ENCODE peak calls at places on chromosomes 5 and 9, in four cellular contexts. One of them, this sample, is unnamed.

GRCh38 chr5:83922699-83923098 is 202.0 kb upstream of the HAPLN1 start:
- DNase-seq in lower lobe of right lung: no peak
- DNase-seq in renal cortical epithelial cell: no peak
- DNase-seq in NCI-H1092 treated with DMSO at 0.1 percent for 48 hours: no peak
- DNase-seq in this sample: no peak

GRCh38 chr9:20684035-20684864 is at the start of gene FOCAD:
- DNase-seq in lower lobe of right lung: peak; percentile 96
- DNase-seq in renal cortical epithelial cell: peak; percentile 82
- DNase-seq in NCI-H1092 treated with DMSO at 0.1 percent for 48 hours: peak; percentile 97
- DNase-seq in this sample: peak; percentile 98

GRCh38 chr9:130661461-130662098 is 2.8 kb upstream of the PRDM12 start:
- DNase-seq in lower lobe of right lung: no peak
- DNase-seq in renal cortical epithelial cell: no peak
- DNase-seq in NCI-H1092 treated with DMSO at 0.1 percent for 48 hours: no peak
- DNase-seq in this sample: peak; percentile 8

GRCh38 chr5:68534131-68534940 is 318.8 kb downstream of the PIK3R1 start:
- DNase-seq in lower lobe of right lung: no peak
- DNase-seq in renal cortical epithelial cell: peak; percentile 87
- DNase-seq in NCI-H1092 treated with DMSO at 0.1 percent for 48 hours: peak; percentile 92
- DNase-seq in this sample: no peak

GRCh38 chr9:74499111-74499601 is 2.0 kb downstream of the RORB start:
- DNase-seq in lower lobe of right lung: no peak
- DNase-seq in renal cortical epithelial cell: no peak
- DNase-seq in NCI-H1092 treated with DMSO at 0.1 percent for 48 hours: no peak
- DNase-seq in this sample: no peak

GRCh38 chr9:82604947-82605656 is 457.8 kb downstream of the RASEF start:
- DNase-seq in lower lobe of right lung: no peak
- DNase-seq in renal cortical epithelial cell: no peak
- DNase-seq in NCI-H1092 treated with DMSO at 0.1 percent for 48 hours: peak; percentile 28
- DNase-seq in this sample: no peak

GRCh38 chr9:92820964-92821363 is 56.3 kb upstream of the BICD2 start:
- DNase-seq in lower lobe of right lung: no peak
- DNase-seq in renal cortical epithelial cell: no peak
- DNase-seq in NCI-H1092 treated with DMSO at 0.1 percent for 48 hours: no peak
- DNase-seq in this sample: no peak

GRCh38 chr5:9927106-9927505 is 297.0 kb upstream of the TAS2R1 start:
- DNase-seq in lower lobe of right lung: no peak
- DNase-seq in renal cortical epithelial cell: peak; percentile 91
- DNase-seq in NCI-H1092 treated with DMSO at 0.1 percent for 48 hours: no peak
- DNase-seq in this sample: no peak

GRCh38 chr5:36153299-36153677 is 1.4 kb downstream of the SKP2 start:
- DNase-seq in lower lobe of right lung: no peak
- DNase-seq in renal cortical epithelial cell: no peak
- DNase-seq in NCI-H1092 treated with DMSO at 0.1 percent for 48 hours: no peak
- DNase-seq in this sample: no peak

GRCh38 chr9:15086096-15087030 is 176.1 kb upstream of the FREM1 start:
- DNase-seq in lower lobe of right lung: no peak
- DNase-seq in renal cortical epithelial cell: no peak
- DNase-seq in NCI-H1092 treated with DMSO at 0.1 percent for 48 hours: no peak
- DNase-seq in this sample: no peak

This sample was measured in NCI-H146.